ENCODE peak calls at places on chromosomes 5 and 9, in seven cellular contexts. One of them, this sample, is unnamed.

GRCh38 chr9:126819482-126819881 is 14.6 kb downstream of the ZBTB43 start:
- DNase-seq in K562: no peak
- DNase-seq in Peyer's patch: no peak
- DNase-seq in tibial nerve: no peak
- DNase-seq in IMR-90: no peak
- DNase-seq in adrenal gland: no peak
- DNase-seq in breast epithelium: no peak
- DNase-seq in this sample: no peak

GRCh38 chr9:86354882-86355399 is 731 bp upstream of the TUT7 start:
- DNase-seq in K562: peak
- DNase-seq in Peyer's patch: no peak
- DNase-seq in tibial nerve: no peak
- DNase-seq in IMR-90: no peak
- DNase-seq in adrenal gland: no peak
- DNase-seq in breast epithelium: no peak
- DNase-seq in this sample: no peak

GRCh38 chr5:1734271-1734907 is 65.2 kb downstream of the MRPL36 start:
- DNase-seq in K562: no peak
- DNase-seq in Peyer's patch: no peak
- DNase-seq in tibial nerve: no peak
- DNase-seq in IMR-90: no peak
- DNase-seq in adrenal gland: peak
- DNase-seq in breast epithelium: no peak
- DNase-seq in this sample: no peak

GRCh38 chr5:102314328-102314727 is 18.2 kb upstream of the SLCO4C1 start:
- DNase-seq in K562: no peak
- DNase-seq in Peyer's patch: no peak
- DNase-seq in tibial nerve: no peak
- DNase-seq in IMR-90: no peak
- DNase-seq in adrenal gland: no peak
- DNase-seq in breast epithelium: no peak
- DNase-seq in this sample: no peak

GRCh38 chr9:82295177-82295576 is 306.6 kb downstream of the SPATA31D1 start:
- DNase-seq in K562: no peak
- DNase-seq in Peyer's patch: no peak
- DNase-seq in tibial nerve: no peak
- DNase-seq in IMR-90: no peak
- DNase-seq in adrenal gland: no peak
- DNase-seq in breast epithelium: no peak
- DNase-seq in this sample: no peak

GRCh38 chr5:31415009-31415923 is 116.6 kb downstream of the DROSHA start:
- DNase-seq in K562: no peak
- DNase-seq in Peyer's patch: no peak
- DNase-seq in tibial nerve: no peak
- DNase-seq in IMR-90: no peak
- DNase-seq in adrenal gland: no peak
- DNase-seq in breast epithelium: no peak
- DNase-seq in this sample: no peak

GRCh38 chr5:79613571-79613970 is 1.3 kb downstream of the TENT2 start:
- DNase-seq in K562: no peak
- DNase-seq in Peyer's patch: no peak
- DNase-seq in tibial nerve: no peak
- DNase-seq in IMR-90: no peak
- DNase-seq in adrenal gland: no peak
- DNase-seq in breast epithelium: no peak
- DNase-seq in this sample: no peak

GRCh38 chr9:127204771-127205470 is 59.7 kb upstream of the GARNL3 start:
- DNase-seq in K562: peak
- DNase-seq in Peyer's patch: no peak
- DNase-seq in tibial nerve: no peak
- DNase-seq in IMR-90: peak
- DNase-seq in adrenal gland: peak
- DNase-seq in breast epithelium: no peak
- DNase-seq in this sample: no peak

GRCh38 chr9:107292811-107293554 is 9.9 kb downstream of the RAD23B start:
- DNase-seq in K562: no peak
- DNase-seq in Peyer's patch: no peak
- DNase-seq in tibial nerve: no peak
- DNase-seq in IMR-90: no peak
- DNase-seq in adrenal gland: no peak
- DNase-seq in breast epithelium: no peak
- DNase-seq in this sample: no peak

GRCh38 chr5:151706906-151707305 is 20.2 kb upstream of the SPARC start:
- DNase-seq in K562: no peak
- DNase-seq in Peyer's patch: no peak
- DNase-seq in tibial nerve: no peak
- DNase-seq in IMR-90: peak
- DNase-seq in adrenal gland: no peak
- DNase-seq in breast epithelium: no peak
- DNase-seq in this sample: no peak

GRCh38 chr5:53739111-53739510 is 178.7 kb downstream of the NDUFS4 start:
- DNase-seq in K562: no peak
- DNase-seq in Peyer's patch: no peak
- DNase-seq in tibial nerve: no peak
- DNase-seq in IMR-90: no peak
- DNase-seq in adrenal gland: no peak
- DNase-seq in breast epithelium: no peak
- DNase-seq in this sample: no peak

DNA sequence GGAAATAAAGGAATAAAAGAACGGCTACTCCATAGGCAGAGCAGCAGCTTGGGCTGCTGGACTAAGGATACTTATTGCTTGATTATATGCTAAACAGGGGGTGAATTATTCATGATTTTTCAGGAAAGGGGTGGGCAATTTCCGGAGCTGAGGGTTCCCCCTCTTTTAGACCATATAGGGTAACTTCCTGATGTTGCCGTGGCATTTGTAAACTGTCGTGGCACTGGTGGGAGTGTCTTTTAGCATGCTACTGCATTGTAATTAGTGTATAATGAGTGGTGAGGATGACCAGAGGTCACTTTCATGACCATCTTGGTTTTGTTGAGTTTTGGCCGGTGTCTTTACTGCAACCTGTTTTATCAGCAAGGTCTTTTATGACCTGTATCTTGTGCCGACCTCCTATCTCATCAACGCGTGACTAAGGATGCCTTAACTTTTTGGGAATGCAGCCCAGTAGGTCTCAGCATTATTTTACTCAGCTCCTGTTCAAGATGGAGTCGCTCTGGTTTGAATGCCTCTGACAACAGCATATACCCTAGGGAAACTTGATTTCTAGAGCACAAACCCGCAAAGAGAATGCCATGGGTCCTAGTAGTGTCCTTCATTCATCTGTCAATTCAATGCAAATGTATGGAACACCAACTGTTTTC is 47.8 kb upstream of the PWWP2A start:
- DNase-seq in K562: no peak
- DNase-seq in Peyer's patch: no peak
- DNase-seq in tibial nerve: no peak
- DNase-seq in IMR-90: no peak
- DNase-seq in adrenal gland: no peak
- DNase-seq in breast epithelium: no peak
- DNase-seq in this sample: no peak
- H3K27ac ChIP-seq in K562: no peak
- H3K27ac ChIP-seq in Peyer's patch: no peak
- H3K27ac ChIP-seq in tibial nerve: peak
- H3K27ac ChIP-seq in IMR-90: peak
- H3K27ac ChIP-seq in adrenal gland: no peak
- H3K27ac ChIP-seq in breast epithelium: no peak
- H3K27ac ChIP-seq in this sample: no peak

GRCh38 chr9:95044731-95045508 is 272.6 kb downstream of the FANCC start:
- DNase-seq in K562: peak
- DNase-seq in Peyer's patch: peak
- DNase-seq in tibial nerve: no peak
- DNase-seq in IMR-90: no peak
- DNase-seq in adrenal gland: no peak
- DNase-seq in breast epithelium: no peak
- DNase-seq in this sample: no peak

GRCh38 chr9:95047452-95048224 is 269.9 kb downstream of the FANCC start:
- DNase-seq in K562: no peak
- DNase-seq in Peyer's patch: no peak
- DNase-seq in tibial nerve: no peak
- DNase-seq in IMR-90: no peak
- DNase-seq in adrenal gland: no peak
- DNase-seq in breast epithelium: no peak
- DNase-seq in this sample: no peak

GRCh38 chr9:95045751-95046150 is 271.8 kb downstream of the FANCC start:
- DNase-seq in K562: no peak
- DNase-seq in Peyer's patch: no peak
- DNase-seq in tibial nerve: no peak
- DNase-seq in IMR-90: no peak
- DNase-seq in adrenal gland: no peak
- DNase-seq in breast epithelium: no peak
- DNase-seq in this sample: no peak

GRCh38 chr9:95049761-95050160 is 267.7 kb downstream of the FANCC start:
- DNase-seq in K562: no peak
- DNase-seq in Peyer's patch: no peak
- DNase-seq in tibial nerve: no peak
- DNase-seq in IMR-90: no peak
- DNase-seq in adrenal gland: no peak
- DNase-seq in breast epithelium: no peak
- DNase-seq in this sample: no peak

DNA sequence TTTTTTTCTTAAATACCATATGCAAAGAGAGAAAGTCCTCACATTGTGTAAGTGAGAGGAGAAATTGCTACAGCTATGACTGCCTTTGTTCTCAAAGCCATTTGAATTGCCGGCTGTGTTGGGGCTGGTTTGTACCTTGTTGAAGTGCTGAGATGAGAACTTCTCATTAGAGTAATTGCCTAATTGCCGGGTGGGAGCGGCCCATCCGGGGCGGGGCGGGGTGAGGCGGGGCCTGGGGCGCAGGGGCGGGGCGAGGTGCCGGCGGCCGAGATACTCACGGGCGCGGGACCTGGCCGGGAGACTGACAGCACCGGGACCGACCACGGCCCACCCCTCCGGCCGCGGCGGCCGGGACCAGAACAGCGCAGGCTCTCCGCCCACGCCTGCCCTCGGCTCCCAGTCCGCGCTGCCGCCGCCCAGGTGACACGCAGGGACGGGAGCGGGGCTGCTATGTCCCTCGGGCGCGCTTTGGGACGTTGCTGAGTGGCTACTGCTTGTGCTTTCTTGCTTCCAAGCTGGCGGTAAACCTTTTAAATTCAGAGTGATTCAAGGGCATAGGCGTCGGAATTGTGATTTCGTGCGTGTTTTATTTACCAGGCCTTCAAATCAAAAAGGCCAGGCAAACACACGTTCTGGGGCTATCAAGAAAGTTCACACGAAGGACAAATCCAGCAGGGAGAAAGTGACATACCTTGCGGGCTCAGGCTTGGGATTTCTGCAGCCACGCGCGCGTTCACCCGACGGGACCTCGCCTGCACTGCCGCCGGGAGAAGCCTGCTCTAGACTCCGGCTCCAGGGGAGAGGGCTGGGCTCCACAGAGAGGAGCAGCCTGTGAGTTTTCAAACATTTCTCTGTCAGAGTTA is 269.1 kb downstream of the FANCC start:
- DNase-seq in K562: peak
- DNase-seq in Peyer's patch: peak
- DNase-seq in tibial nerve: peak
- DNase-seq in IMR-90: no peak
- DNase-seq in adrenal gland: peak
- DNase-seq in breast epithelium: no peak
- DNase-seq in this sample: peak
- TF ChIP-seq POLR2A in K562: peak
- TF ChIP-seq POLR2A in Peyer's patch: peak
- TF ChIP-seq POLR2A in tibial nerve: no peak
- TF ChIP-seq POLR2A in IMR-90: no peak
- TF ChIP-seq POLR2A in adrenal gland: no peak
- TF ChIP-seq POLR2A in breast epithelium: no peak
- TF ChIP-seq POLR2A in this sample: peak

DNA sequence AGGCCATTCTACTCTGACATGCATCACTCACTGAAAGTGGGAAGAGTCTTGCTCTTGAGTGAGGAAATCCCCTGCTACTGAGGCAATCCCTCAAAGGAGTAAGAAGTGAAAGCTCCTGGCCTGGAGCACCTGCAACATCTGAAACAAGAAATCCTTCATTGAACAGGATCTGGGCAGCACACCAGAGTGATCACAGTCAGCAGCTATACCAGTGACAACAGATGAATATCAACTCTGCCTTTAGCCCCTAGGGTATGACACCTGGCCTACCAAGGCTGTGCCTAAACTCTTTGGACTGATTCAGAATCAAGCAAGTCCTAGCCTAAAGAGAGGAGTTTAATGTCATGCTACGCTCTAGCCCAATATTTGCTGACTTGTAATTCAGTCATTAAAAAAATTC is 156.2 kb upstream of the CCDC152 start:
- DNase-seq in K562: no peak
- DNase-seq in Peyer's patch: no peak
- DNase-seq in tibial nerve: no peak
- DNase-seq in IMR-90: no peak
- DNase-seq in adrenal gland: no peak
- DNase-seq in breast epithelium: no peak
- DNase-seq in this sample: no peak
- H3K27ac ChIP-seq in K562: no peak
- H3K27ac ChIP-seq in Peyer's patch: no peak
- H3K27ac ChIP-seq in tibial nerve: no peak
- H3K27ac ChIP-seq in IMR-90: no peak
- H3K27ac ChIP-seq in adrenal gland: no peak
- H3K27ac ChIP-seq in breast epithelium: no peak
- H3K27ac ChIP-seq in this sample: no peak

GRCh38 chr9:120869360-120869687 is 7.7 kb downstream of the PHF19 start:
- DNase-seq in K562: no peak
- DNase-seq in Peyer's patch: no peak
- DNase-seq in tibial nerve: no peak
- DNase-seq in IMR-90: no peak
- DNase-seq in adrenal gland: no peak
- DNase-seq in breast epithelium: no peak
- DNase-seq in this sample: no peak

GRCh38 chr9:120869726-120870125 is 7.3 kb downstream of the PHF19 start:
- DNase-seq in K562: no peak
- DNase-seq in Peyer's patch: no peak
- DNase-seq in tibial nerve: no peak
- DNase-seq in IMR-90: no peak
- DNase-seq in adrenal gland: no peak
- DNase-seq in breast epithelium: no peak
- DNase-seq in this sample: no peak

GRCh38 chr9:120867676-120868338 is 9.2 kb downstream of the PHF19 start:
- DNase-seq in K562: no peak
- DNase-seq in Peyer's patch: no peak
- DNase-seq in tibial nerve: no peak
- DNase-seq in IMR-90: no peak
- DNase-seq in adrenal gland: no peak
- DNase-seq in breast epithelium: no peak
- DNase-seq in this sample: no peak

GRCh38 chr9:120868676-120869359 is 8.2 kb downstream of the PHF19 start:
- DNase-seq in K562: peak
- DNase-seq in Peyer's patch: peak
- DNase-seq in tibial nerve: peak
- DNase-seq in IMR-90: peak
- DNase-seq in adrenal gland: peak
- DNase-seq in breast epithelium: peak
- DNase-seq in this sample: peak

GRCh38 chr9:120868339-120868675 is 8.7 kb downstream of the PHF19 start:
- DNase-seq in K562: no peak
- DNase-seq in Peyer's patch: no peak
- DNase-seq in tibial nerve: no peak
- DNase-seq in IMR-90: peak
- DNase-seq in adrenal gland: no peak
- DNase-seq in breast epithelium: no peak
- DNase-seq in this sample: no peak
- TF ChIP-seq POLR2A in K562: no peak
- TF ChIP-seq POLR2A in Peyer's patch: no peak
- TF ChIP-seq POLR2A in tibial nerve: no peak
- TF ChIP-seq POLR2A in IMR-90: peak
- TF ChIP-seq POLR2A in adrenal gland: no peak
- TF ChIP-seq POLR2A in breast epithelium: no peak
- TF ChIP-seq POLR2A in this sample: no peak